ENCODE peak calls at places on chromosome 1, in six cellular contexts. One of them, this sample, is unnamed.

GRCh38 chr1:67489643-67490042 is 59.4 kb upstream of the SERBP1 start:
- DNase-seq in GM03348: no peak
- DNase-seq in NCI-H345: peak
- DNase-seq in nephron progenitor cell: no peak
- DNase-seq in effector CD8-positive, alpha-beta T cell: no peak
- DNase-seq in stimulated activated effector memory CD8-positive, alpha-beta T cell treated with anti-CD3 and anti-CD28 coated beads, Interleukin-12 subunit alpha, Interleukin-12 subunit beta, amount 100 ng/mL, for 72 hours: no peak
- DNase-seq in this sample: no peak

GRCh38 chr1:55767171-55767570 is 552.0 kb upstream of the USP24 start:
- DNase-seq in effector CD8-positive, alpha-beta T cell: no peak
- DNase-seq in NCI-H345: no peak
- DNase-seq in GM03348: no peak
- DNase-seq in stimulated activated effector memory CD8-positive, alpha-beta T cell treated with anti-CD3 and anti-CD28 coated beads, Interleukin-12 subunit alpha, Interleukin-12 subunit beta, amount 100 ng/mL, for 72 hours: no peak
- DNase-seq in nephron progenitor cell: no peak
- DNase-seq in this sample: no peak

GRCh38 chr1:226662704-226663326 is 76.3 kb downstream of the ITPKB start:
- DNase-seq in nephron progenitor cell: no peak
- DNase-seq in effector CD8-positive, alpha-beta T cell: peak
- DNase-seq in GM03348: peak
- DNase-seq in NCI-H345: no peak
- DNase-seq in stimulated activated effector memory CD8-positive, alpha-beta T cell treated with anti-CD3 and anti-CD28 coated beads, Interleukin-12 subunit alpha, Interleukin-12 subunit beta, amount 100 ng/mL, for 72 hours: peak
- DNase-seq in this sample: no peak

GRCh38 chr1:22611530-22611947 is 24.9 kb upstream of the C1QA start:
- DNase-seq in effector CD8-positive, alpha-beta T cell: no peak
- DNase-seq in stimulated activated effector memory CD8-positive, alpha-beta T cell treated with anti-CD3 and anti-CD28 coated beads, Interleukin-12 subunit alpha, Interleukin-12 subunit beta, amount 100 ng/mL, for 72 hours: no peak
- DNase-seq in nephron progenitor cell: peak
- DNase-seq in NCI-H345: no peak
- DNase-seq in GM03348: peak
- DNase-seq in this sample: no peak

GRCh38 chr1:232981161-232981560 is 30.8 kb downstream of the NTPCR start:
- DNase-seq in effector CD8-positive, alpha-beta T cell: no peak
- DNase-seq in stimulated activated effector memory CD8-positive, alpha-beta T cell treated with anti-CD3 and anti-CD28 coated beads, Interleukin-12 subunit alpha, Interleukin-12 subunit beta, amount 100 ng/mL, for 72 hours: no peak
- DNase-seq in GM03348: no peak
- DNase-seq in NCI-H345: no peak
- DNase-seq in nephron progenitor cell: no peak
- DNase-seq in this sample: no peak

GRCh38 chr1:43447891-43448708 is 5.6 kb downstream of the HYI start:
- DNase-seq in GM03348: no peak
- DNase-seq in NCI-H345: no peak
- DNase-seq in effector CD8-positive, alpha-beta T cell: no peak
- DNase-seq in nephron progenitor cell: no peak
- DNase-seq in stimulated activated effector memory CD8-positive, alpha-beta T cell treated with anti-CD3 and anti-CD28 coated beads, Interleukin-12 subunit alpha, Interleukin-12 subunit beta, amount 100 ng/mL, for 72 hours: no peak
- DNase-seq in this sample: no peak

GRCh38 chr1:174123843-174124242 is 35.5 kb upstream of the RABGAP1L start:
- DNase-seq in effector CD8-positive, alpha-beta T cell: no peak
- DNase-seq in nephron progenitor cell: no peak
- DNase-seq in stimulated activated effector memory CD8-positive, alpha-beta T cell treated with anti-CD3 and anti-CD28 coated beads, Interleukin-12 subunit alpha, Interleukin-12 subunit beta, amount 100 ng/mL, for 72 hours: no peak
- DNase-seq in GM03348: no peak
- DNase-seq in NCI-H345: no peak
- DNase-seq in this sample: no peak

GRCh38 chr1:110186558-110186957 is 23.6 kb upstream of the KCNC4 start:
- DNase-seq in nephron progenitor cell: no peak
- DNase-seq in GM03348: no peak
- DNase-seq in NCI-H345: no peak
- DNase-seq in stimulated activated effector memory CD8-positive, alpha-beta T cell treated with anti-CD3 and anti-CD28 coated beads, Interleukin-12 subunit alpha, Interleukin-12 subunit beta, amount 100 ng/mL, for 72 hours: no peak
- DNase-seq in effector CD8-positive, alpha-beta T cell: no peak
- DNase-seq in this sample: no peak

GRCh38 chr1:17540255-17541001 is 930 bp downstream of the ARHGEF10L start:
- DNase-seq in GM03348: peak
- DNase-seq in effector CD8-positive, alpha-beta T cell: no peak
- DNase-seq in stimulated activated effector memory CD8-positive, alpha-beta T cell treated with anti-CD3 and anti-CD28 coated beads, Interleukin-12 subunit alpha, Interleukin-12 subunit beta, amount 100 ng/mL, for 72 hours: no peak
- DNase-seq in nephron progenitor cell: peak
- DNase-seq in NCI-H345: peak
- DNase-seq in this sample: no peak